ENCODE peak calls at places on chromosomes 5 and 9, in ten cellular contexts. One of them, this sample, is unnamed.

GRCh38 chr9:90900130-90900529 is 98.5 kb downstream of the SYK start:
- DNase-seq in Peyer's patch: no peak
- DNase-seq in HCT116: no peak
- DNase-seq in NB4: no peak
- DNase-seq in adrenal gland: no peak
- DNase-seq in stomach: no peak
- DNase-seq in A549: no peak
- DNase-seq in H1: no peak
- DNase-seq in K562: no peak
- DNase-seq in sigmoid colon: no peak
- DNase-seq in this sample: no peak

GRCh38 chr5:126777974-126778674 is 1.2 kb downstream of the LMNB1 start:
- DNase-seq in sigmoid colon: peak; percentile 92
- DNase-seq in stomach: peak; percentile 82
- DNase-seq in H1: peak; percentile 91
- DNase-seq in K562: peak; percentile 80
- DNase-seq in Peyer's patch: peak; percentile 90
- DNase-seq in NB4: peak; percentile 98
- DNase-seq in adrenal gland: peak; percentile 83
- DNase-seq in HCT116: peak; percentile 85
- DNase-seq in A549: peak; percentile 87
- DNase-seq in this sample: peak; percentile 96

GRCh38 chr5:114360816-114361723 is 800 bp upstream of the KCNN2 start:
- DNase-seq in A549: peak; percentile 7
- DNase-seq in sigmoid colon: no peak
- DNase-seq in Peyer's patch: peak; percentile 51
- DNase-seq in NB4: no peak
- DNase-seq in K562: no peak
- DNase-seq in stomach: no peak
- DNase-seq in H1: peak; percentile 72
- DNase-seq in HCT116: no peak
- DNase-seq in adrenal gland: peak; percentile 70
- DNase-seq in this sample: no peak

GRCh38 chr5:170451764-170452365 is 52.0 kb upstream of the KCNIP1 start:
- DNase-seq in adrenal gland: peak; percentile 43
- DNase-seq in NB4: peak; percentile 76
- DNase-seq in stomach: no peak
- DNase-seq in sigmoid colon: no peak
- DNase-seq in A549: peak; percentile 40
- DNase-seq in HCT116: no peak
- DNase-seq in Peyer's patch: no peak
- DNase-seq in H1: no peak
- DNase-seq in K562: no peak
- DNase-seq in this sample: no peak

GRCh38 chr9:134626576-134627416 is 14.8 kb upstream of the COL5A1 start:
- DNase-seq in H1: no peak
- DNase-seq in HCT116: no peak
- DNase-seq in A549: no peak
- DNase-seq in Peyer's patch: peak; percentile 33
- DNase-seq in adrenal gland: no peak
- DNase-seq in stomach: no peak
- DNase-seq in NB4: no peak
- DNase-seq in sigmoid colon: peak; percentile 50
- DNase-seq in K562: no peak
- DNase-seq in this sample: no peak

GRCh38 chr9:19939890-19940289 is 151.1 kb upstream of the SLC24A2 start:
- DNase-seq in HCT116: no peak
- DNase-seq in K562: no peak
- DNase-seq in stomach: no peak
- DNase-seq in sigmoid colon: no peak
- DNase-seq in H1: no peak
- DNase-seq in adrenal gland: no peak
- DNase-seq in NB4: peak; percentile 42
- DNase-seq in A549: no peak
- DNase-seq in Peyer's patch: no peak
- DNase-seq in this sample: no peak

GRCh38 chr5:164504141-164504772 is 998.8 kb downstream of the MAT2B start:
- DNase-seq in NB4: peak; percentile 64
- DNase-seq in adrenal gland: peak; percentile 51
- DNase-seq in stomach: peak; percentile 36
- DNase-seq in H1: no peak
- DNase-seq in K562: peak; percentile 15
- DNase-seq in Peyer's patch: no peak
- DNase-seq in A549: peak; percentile 8
- DNase-seq in sigmoid colon: no peak
- DNase-seq in HCT116: peak; percentile 4
- DNase-seq in this sample: peak; percentile 75

GRCh38 chr5:151684690-151685361 is 1.9 kb downstream of the SPARC start:
- DNase-seq in K562: no peak
- DNase-seq in HCT116: no peak
- DNase-seq in stomach: no peak
- DNase-seq in Peyer's patch: no peak
- DNase-seq in H1: peak; percentile 82
- DNase-seq in sigmoid colon: peak; percentile 87
- DNase-seq in NB4: peak; percentile 24
- DNase-seq in A549: no peak
- DNase-seq in adrenal gland: peak; percentile 81
- DNase-seq in this sample: peak; percentile 9

GRCh38 chr5:165321912-165322311 is 1816.5 kb downstream of the MAT2B start:
- DNase-seq in Peyer's patch: no peak
- DNase-seq in K562: no peak
- DNase-seq in adrenal gland: no peak
- DNase-seq in sigmoid colon: no peak
- DNase-seq in NB4: no peak
- DNase-seq in HCT116: no peak
- DNase-seq in A549: no peak
- DNase-seq in H1: no peak
- DNase-seq in stomach: no peak
- DNase-seq in this sample: no peak

GRCh38 chr9:93899609-93900435 is 55.3 kb downstream of the BARX1 start:
- DNase-seq in sigmoid colon: peak; percentile 56
- DNase-seq in Peyer's patch: peak; percentile 43
- DNase-seq in H1: no peak
- DNase-seq in A549: no peak
- DNase-seq in K562: no peak
- DNase-seq in HCT116: no peak
- DNase-seq in stomach: no peak
- DNase-seq in NB4: no peak
- DNase-seq in adrenal gland: peak; percentile 7
- DNase-seq in this sample: no peak

GRCh38 chr9:37348917-37349316 is 73.6 kb upstream of the GRHPR start:
- DNase-seq in Peyer's patch: no peak
- DNase-seq in NB4: no peak
- DNase-seq in K562: no peak
- DNase-seq in sigmoid colon: no peak
- DNase-seq in HCT116: no peak
- DNase-seq in stomach: no peak
- DNase-seq in adrenal gland: no peak
- DNase-seq in H1: no peak
- DNase-seq in A549: no peak
- DNase-seq in this sample: no peak

GRCh38 chr9:136670571-136671253 is 8.0 kb downstream of the EGFL7 start:
- DNase-seq in H1: no peak
- DNase-seq in sigmoid colon: no peak
- DNase-seq in Peyer's patch: no peak
- DNase-seq in K562: no peak
- DNase-seq in HCT116: no peak
- DNase-seq in NB4: no peak
- DNase-seq in adrenal gland: no peak
- DNase-seq in stomach: no peak
- DNase-seq in A549: no peak
- DNase-seq in this sample: no peak

GRCh38 chr9:129458663-129459549 is 162.0 kb downstream of the C9orf50 start:
- DNase-seq in H1: no peak
- DNase-seq in HCT116: no peak
- DNase-seq in sigmoid colon: peak; percentile 86
- DNase-seq in K562: no peak
- DNase-seq in Peyer's patch: peak; percentile 61
- DNase-seq in A549: no peak
- DNase-seq in stomach: peak; percentile 86
- DNase-seq in adrenal gland: peak; percentile 86
- DNase-seq in NB4: peak; percentile 90
- DNase-seq in this sample: no peak

GRCh38 chr9:2299156-2299842 is 284.2 kb downstream of the SMARCA2 start:
- DNase-seq in NB4: no peak
- DNase-seq in K562: no peak
- DNase-seq in sigmoid colon: no peak
- DNase-seq in stomach: peak; percentile 63
- DNase-seq in Peyer's patch: no peak
- DNase-seq in A549: no peak
- DNase-seq in adrenal gland: no peak
- DNase-seq in HCT116: no peak
- DNase-seq in H1: no peak
- DNase-seq in this sample: no peak

GRCh38 chr9:16243798-16244197 is 626.7 kb downstream of the BNC2 start:
- DNase-seq in NB4: no peak
- DNase-seq in Peyer's patch: no peak
- DNase-seq in K562: no peak
- DNase-seq in H1: no peak
- DNase-seq in adrenal gland: no peak
- DNase-seq in A549: no peak
- DNase-seq in stomach: no peak
- DNase-seq in sigmoid colon: no peak
- DNase-seq in HCT116: no peak
- DNase-seq in this sample: no peak

GRCh38 chr9:135081731-135082130 is 5.7 kb upstream of the OLFM1 start:
- DNase-seq in adrenal gland: no peak
- DNase-seq in H1: no peak
- DNase-seq in A549: no peak
- DNase-seq in NB4: no peak
- DNase-seq in sigmoid colon: peak; percentile 44
- DNase-seq in K562: no peak
- DNase-seq in stomach: no peak
- DNase-seq in HCT116: no peak
- DNase-seq in Peyer's patch: peak; percentile 26
- DNase-seq in this sample: no peak

GRCh38 chr5:148708854-148709253 is 54.5 kb upstream of the HTR4 start:
- DNase-seq in HCT116: no peak
- DNase-seq in NB4: no peak
- DNase-seq in Peyer's patch: no peak
- DNase-seq in stomach: no peak
- DNase-seq in sigmoid colon: no peak
- DNase-seq in adrenal gland: no peak
- DNase-seq in K562: no peak
- DNase-seq in H1: no peak
- DNase-seq in A549: no peak
- DNase-seq in this sample: no peak

GRCh38 chr5:56480305-56481146 is 247.4 kb upstream of the ANKRD55 start:
- DNase-seq in HCT116: no peak
- DNase-seq in K562: no peak
- DNase-seq in H1: no peak
- DNase-seq in sigmoid colon: peak; percentile 78
- DNase-seq in adrenal gland: peak; percentile 65
- DNase-seq in NB4: peak; percentile 20
- DNase-seq in Peyer's patch: peak; percentile 61
- DNase-seq in A549: no peak
- DNase-seq in stomach: peak; percentile 34
- DNase-seq in this sample: no peak

GRCh38 chr5:131379723-131380122 is 115.9 kb downstream of the CDC42SE2 start:
- DNase-seq in stomach: no peak
- DNase-seq in K562: no peak
- DNase-seq in A549: peak; percentile 27
- DNase-seq in adrenal gland: no peak
- DNase-seq in Peyer's patch: no peak
- DNase-seq in HCT116: no peak
- DNase-seq in H1: no peak
- DNase-seq in NB4: peak; percentile 53
- DNase-seq in sigmoid colon: no peak
- DNase-seq in this sample: peak; percentile 68
- TF ChIP-seq POLR2A in stomach: no peak
- TF ChIP-seq POLR2A in K562: no peak
- TF ChIP-seq POLR2A in A549: no peak
- TF ChIP-seq POLR2A in adrenal gland: no peak
- TF ChIP-seq POLR2A in Peyer's patch: no peak
- TF ChIP-seq POLR2A in HCT116: no peak
- TF ChIP-seq POLR2A in H1: no peak
- TF ChIP-seq POLR2A in NB4: no peak
- TF ChIP-seq POLR2A in sigmoid colon: no peak
- TF ChIP-seq POLR2A in this sample: no peak

GRCh38 chr5:177426566-177427210 is at the start of gene GRK6:
- DNase-seq in K562: peak; percentile 96
- DNase-seq in adrenal gland: peak; percentile 59
- DNase-seq in HCT116: no peak
- DNase-seq in stomach: peak; percentile 57
- DNase-seq in NB4: peak; percentile 72
- DNase-seq in A549: peak; percentile 38
- DNase-seq in Peyer's patch: peak; percentile 76
- DNase-seq in H1: no peak
- DNase-seq in sigmoid colon: peak; percentile 81
- DNase-seq in this sample: peak; percentile 72
- TF ChIP-seq POLR2A in K562: no peak
- TF ChIP-seq POLR2A in adrenal gland: peak; percentile 57
- TF ChIP-seq POLR2A in HCT116: no peak
- TF ChIP-seq POLR2A in stomach: no peak
- TF ChIP-seq POLR2A in NB4: no peak
- TF ChIP-seq POLR2A in A549: peak; percentile 59
- TF ChIP-seq POLR2A in Peyer's patch: peak; percentile 89
- TF ChIP-seq POLR2A in H1: peak; percentile 36
- TF ChIP-seq POLR2A in sigmoid colon: no peak
- TF ChIP-seq POLR2A in this sample: no peak

DNA sequence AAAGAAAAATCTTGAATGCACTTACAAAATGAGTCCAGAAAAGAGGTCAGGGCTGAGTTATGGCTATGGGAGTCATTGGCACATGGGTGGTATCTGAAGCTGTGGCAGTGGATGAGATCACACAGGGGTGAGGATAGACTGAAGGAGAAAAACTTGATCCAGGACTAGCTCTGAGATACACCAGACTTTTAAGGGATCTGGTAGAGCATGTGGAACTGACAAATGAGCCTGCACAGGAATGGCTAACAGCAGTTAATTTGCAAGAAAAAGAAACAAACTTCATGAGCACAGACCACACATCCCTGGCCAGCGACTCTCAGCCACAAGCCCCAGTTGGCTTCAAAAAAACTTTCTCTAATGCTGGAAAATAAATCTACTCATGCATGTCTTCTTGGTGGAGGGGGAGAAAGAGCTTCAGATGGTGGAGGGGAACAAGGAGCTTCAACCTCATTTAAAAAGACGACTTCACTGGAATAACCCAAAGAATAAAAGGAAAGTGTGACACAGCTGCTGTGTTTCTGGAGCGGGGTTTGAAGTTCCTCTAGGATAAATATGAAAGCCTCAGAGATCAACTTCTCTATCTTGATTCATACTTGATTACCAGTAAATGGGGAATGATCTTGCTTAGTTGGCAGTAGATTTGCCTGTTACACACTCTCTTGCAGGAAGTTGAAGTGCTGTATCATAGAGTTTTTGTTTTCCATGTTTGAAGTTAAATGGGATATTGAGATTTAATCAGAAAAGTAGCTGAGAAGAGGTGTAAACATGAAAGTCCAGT is 33.7 kb downstream of the TNFAIP8 start:
- DNase-seq in K562: no peak
- DNase-seq in stomach: no peak
- DNase-seq in A549: no peak
- DNase-seq in HCT116: no peak
- DNase-seq in adrenal gland: no peak
- DNase-seq in Peyer's patch: no peak
- DNase-seq in H1: no peak
- DNase-seq in sigmoid colon: no peak
- DNase-seq in NB4: no peak
- DNase-seq in this sample: no peak
- TF ChIP-seq POLR2A in K562: no peak
- TF ChIP-seq POLR2A in stomach: no peak
- TF ChIP-seq POLR2A in A549: no peak
- TF ChIP-seq POLR2A in HCT116: no peak
- TF ChIP-seq POLR2A in adrenal gland: no peak
- TF ChIP-seq POLR2A in Peyer's patch: no peak
- TF ChIP-seq POLR2A in H1: no peak
- TF ChIP-seq POLR2A in sigmoid colon: no peak
- TF ChIP-seq POLR2A in NB4: no peak
- TF ChIP-seq POLR2A in this sample: no peak

GRCh38 chr9:14179449-14179848 is 134.5 kb downstream of the NFIB start:
- DNase-seq in HCT116: peak; percentile 26
- DNase-seq in H1: no peak
- DNase-seq in sigmoid colon: no peak
- DNase-seq in stomach: peak; percentile 73
- DNase-seq in K562: no peak
- DNase-seq in Peyer's patch: no peak
- DNase-seq in adrenal gland: no peak
- DNase-seq in NB4: no peak
- DNase-seq in A549: no peak
- DNase-seq in this sample: no peak
- TF ChIP-seq POLR2A in HCT116: no peak
- TF ChIP-seq POLR2A in H1: no peak
- TF ChIP-seq POLR2A in sigmoid colon: no peak
- TF ChIP-seq POLR2A in stomach: no peak
- TF ChIP-seq POLR2A in K562: no peak
- TF ChIP-seq POLR2A in Peyer's patch: no peak
- TF ChIP-seq POLR2A in adrenal gland: no peak
- TF ChIP-seq POLR2A in NB4: no peak
- TF ChIP-seq POLR2A in A549: no peak
- TF ChIP-seq POLR2A in this sample: no peak